ENCODE peak calls at places on chromosomes 3 and 15, in four cellular contexts. T is T follicular helper cell, G is HFFc6, L is mesendoderm. U is an unnamed sample.

GRCh38 chr15:41648770-41649169 is 11.4 kb upstream of the MGA start:
- DNase-seq in T (no peak), G (peak), L (no peak), U (no peak)

GRCh38 chr3:99532246-99532645 is 106.1 kb upstream of the COL8A1 start:
- DNase-seq in T (no peak), G (peak), L (peak), U (no peak)

GRCh38 chr15:58457466-58457965 is 25.7 kb downstream of the LIPC start:
- DNase-seq in T (no peak), G (peak), L (no peak), U (no peak)

GRCh38 chr3:178060406-178060805 is 475.8 kb upstream of the KCNMB2 start:
- DNase-seq in T (no peak), G (peak), L (no peak), U (no peak)

GRCh38 chr15:85764304-85764633 is 30.5 kb downstream of the KLHL25 start:
- DNase-seq in T (no peak), G (no peak), L (no peak), U (no peak)

GRCh38 chr3:136835079-136835816 is 16.3 kb downstream of the SLC35G2 start:
- DNase-seq in T (no peak), G (no peak), L (no peak), U (no peak)

GRCh38 chr3:134315286-134316106 is 58.8 kb downstream of the AMOTL2 start:
- DNase-seq in T (no peak), G (peak), L (peak), U (no peak)

GRCh38 chr15:99961011-99961441 is 227.8 kb upstream of the LYSMD4 start:
- DNase-seq in T (no peak), G (no peak), L (peak), U (no peak)

GRCh38 chr3:60594025-60594424 is 657.2 kb downstream of the FHIT start:
- DNase-seq in T (no peak), G (no peak), L (no peak), U (no peak)

GRCh38 chr15:80121546-80121945 is 31.3 kb upstream of the FAH start:
- DNase-seq in T (no peak), G (no peak), L (no peak), U (no peak)

GRCh38 chr3:193897288-193897687 is 238.7 kb upstream of the HES1 start:
- DNase-seq in T (no peak), G (no peak), L (no peak), U (no peak)

GRCh38 chr3:47016934-47017435 is 37.5 kb downstream of the NBEAL2 start:
- DNase-seq in T (no peak), G (peak), L (no peak), U (no peak)

GRCh38 chr15:91609231-91609630 is 244.3 kb upstream of the SLCO3A1 start:
- DNase-seq in T (no peak), G (no peak), L (no peak), U (no peak)

GRCh38 chr15:51658664-51659063 is 22.6 kb upstream of the SCG3 start:
- DNase-seq in T (no peak), G (no peak), L (no peak), U (no peak)

GRCh38 chr3:32278714-32279113 is 40.2 kb downstream of the CMTM8 start:
- DNase-seq in T (no peak), G (peak), L (no peak), U (no peak)

GRCh38 chr15:80489030-80489594 is 84.9 kb downstream of the ARNT2 start:
- DNase-seq in T (no peak), G (peak), L (no peak), U (no peak)

GRCh38 chr3:60355825-60356224 is 895.4 kb downstream of the FHIT start:
- DNase-seq in T (no peak), G (no peak), L (no peak), U (no peak)

GRCh38 chr3:173221010-173221409 is 80.0 kb upstream of the SPATA16 start:
- DNase-seq in T (no peak), G (no peak), L (peak), U (no peak)

GRCh38 chr3:64225695-64226499 is 631 bp upstream of the PRICKLE2 start:
- DNase-seq in T (no peak), G (peak), L (peak), U (no peak)

GRCh38 chr3:48503406-48504050 is 446 bp downstream of the SHISA5 start:
- DNase-seq in T (no peak), G (peak), L (peak), U (no peak)

GRCh38 chr15:62128916-62129315 is 36.2 kb downstream of the C2CD4B start:
- DNase-seq in T (no peak), G (no peak), L (no peak), U (no peak)

GRCh38 chr15:51493892-51494291 is 128.7 kb downstream of the DMXL2 start:
- DNase-seq in T (no peak), G (no peak), L (no peak), U (no peak)

GRCh38 chr3:5194801-5195509 is 7.4 kb downstream of the EDEM1 start:
- DNase-seq in T (peak), G (peak), L (peak), U (no peak)

U was measured in naive thymus-derived CD8-positive, alpha-beta T cell.